ENCODE peak calls at places on chromosomes 7 and 10, in nine cellular contexts. One of them, this sample, is unnamed.

GRCh38 chr7:49001610-49002033 is 77.3 kb downstream of the CDC14C start:
- DNase-seq in stimulated activated CD8-positive, alpha-beta memory T cell treated with anti-CD3 and anti-CD28 coated beads, Interleukin-7, amount 100 ng/mL, for 48 hours: no peak
- DNase-seq in neuronal stem cell: peak
- DNase-seq in cardiac fibroblast: peak
- DNase-seq in HTR-8/SVneo: no peak
- DNase-seq in HFFc6: no peak
- DNase-seq in IMR-90: no peak
- DNase-seq in hepatocyte: peak
- DNase-seq in EL: no peak
- DNase-seq in this sample: peak

GRCh38 chr7:93933190-93933589 is 11.7 kb downstream of the GNG11 start:
- DNase-seq in stimulated activated CD8-positive, alpha-beta memory T cell treated with anti-CD3 and anti-CD28 coated beads, Interleukin-7, amount 100 ng/mL, for 48 hours: no peak
- DNase-seq in neuronal stem cell: no peak
- DNase-seq in cardiac fibroblast: no peak
- DNase-seq in HTR-8/SVneo: no peak
- DNase-seq in HFFc6: no peak
- DNase-seq in IMR-90: no peak
- DNase-seq in hepatocyte: no peak
- DNase-seq in EL: no peak
- DNase-seq in this sample: no peak

GRCh38 chr7:7719235-7719634 is 828 bp upstream of the RPA3 start:
- DNase-seq in stimulated activated CD8-positive, alpha-beta memory T cell treated with anti-CD3 and anti-CD28 coated beads, Interleukin-7, amount 100 ng/mL, for 48 hours: peak
- DNase-seq in neuronal stem cell: no peak
- DNase-seq in cardiac fibroblast: peak
- DNase-seq in HTR-8/SVneo: peak
- DNase-seq in HFFc6: peak
- DNase-seq in IMR-90: peak
- DNase-seq in hepatocyte: peak
- DNase-seq in EL: peak
- DNase-seq in this sample: peak

GRCh38 chr7:6012355-6013104 is 3.5 kb downstream of the AIMP2 start:
- DNase-seq in stimulated activated CD8-positive, alpha-beta memory T cell treated with anti-CD3 and anti-CD28 coated beads, Interleukin-7, amount 100 ng/mL, for 48 hours: no peak
- DNase-seq in neuronal stem cell: no peak
- DNase-seq in cardiac fibroblast: no peak
- DNase-seq in HTR-8/SVneo: no peak
- DNase-seq in HFFc6: peak
- DNase-seq in IMR-90: no peak
- DNase-seq in hepatocyte: peak
- DNase-seq in EL: no peak
- DNase-seq in this sample: no peak

GRCh38 chr7:141276031-141276430 is 202.2 kb downstream of the TMEM178B start:
- DNase-seq in stimulated activated CD8-positive, alpha-beta memory T cell treated with anti-CD3 and anti-CD28 coated beads, Interleukin-7, amount 100 ng/mL, for 48 hours: no peak
- DNase-seq in neuronal stem cell: no peak
- DNase-seq in cardiac fibroblast: no peak
- DNase-seq in HTR-8/SVneo: no peak
- DNase-seq in HFFc6: peak
- DNase-seq in IMR-90: no peak
- DNase-seq in hepatocyte: no peak
- DNase-seq in EL: peak
- DNase-seq in this sample: no peak

GRCh38 chr10:4234661-4235060 is 449.7 kb upstream of the KLF6 start:
- DNase-seq in stimulated activated CD8-positive, alpha-beta memory T cell treated with anti-CD3 and anti-CD28 coated beads, Interleukin-7, amount 100 ng/mL, for 48 hours: no peak
- DNase-seq in neuronal stem cell: no peak
- DNase-seq in cardiac fibroblast: no peak
- DNase-seq in HTR-8/SVneo: no peak
- DNase-seq in HFFc6: no peak
- DNase-seq in IMR-90: peak
- DNase-seq in hepatocyte: no peak
- DNase-seq in EL: no peak
- DNase-seq in this sample: no peak

GRCh38 chr7:155963771-155964195 is 151.5 kb upstream of the SHH start:
- DNase-seq in stimulated activated CD8-positive, alpha-beta memory T cell treated with anti-CD3 and anti-CD28 coated beads, Interleukin-7, amount 100 ng/mL, for 48 hours: no peak
- DNase-seq in neuronal stem cell: no peak
- DNase-seq in cardiac fibroblast: no peak
- DNase-seq in HTR-8/SVneo: no peak
- DNase-seq in HFFc6: no peak
- DNase-seq in IMR-90: no peak
- DNase-seq in hepatocyte: no peak
- DNase-seq in EL: no peak
- DNase-seq in this sample: no peak

GRCh38 chr7:88429382-88429781 is 122.7 kb upstream of the STEAP4 start:
- DNase-seq in stimulated activated CD8-positive, alpha-beta memory T cell treated with anti-CD3 and anti-CD28 coated beads, Interleukin-7, amount 100 ng/mL, for 48 hours: no peak
- DNase-seq in neuronal stem cell: no peak
- DNase-seq in cardiac fibroblast: no peak
- DNase-seq in HTR-8/SVneo: no peak
- DNase-seq in HFFc6: no peak
- DNase-seq in IMR-90: no peak
- DNase-seq in hepatocyte: no peak
- DNase-seq in EL: no peak
- DNase-seq in this sample: no peak

GRCh38 chr10:123999956-124000615 is 93.3 kb downstream of the CHST15 start:
- DNase-seq in stimulated activated CD8-positive, alpha-beta memory T cell treated with anti-CD3 and anti-CD28 coated beads, Interleukin-7, amount 100 ng/mL, for 48 hours: no peak
- DNase-seq in neuronal stem cell: no peak
- DNase-seq in cardiac fibroblast: no peak
- DNase-seq in HTR-8/SVneo: no peak
- DNase-seq in HFFc6: no peak
- DNase-seq in IMR-90: no peak
- DNase-seq in hepatocyte: no peak
- DNase-seq in EL: no peak
- DNase-seq in this sample: peak

GRCh38 chr7:55280031-55280454 is 85.1 kb upstream of the LANCL2 start:
- DNase-seq in stimulated activated CD8-positive, alpha-beta memory T cell treated with anti-CD3 and anti-CD28 coated beads, Interleukin-7, amount 100 ng/mL, for 48 hours: peak
- DNase-seq in neuronal stem cell: peak
- DNase-seq in cardiac fibroblast: peak
- DNase-seq in HTR-8/SVneo: peak
- DNase-seq in HFFc6: peak
- DNase-seq in IMR-90: peak
- DNase-seq in hepatocyte: peak
- DNase-seq in EL: peak
- DNase-seq in this sample: peak

GRCh38 chr7:128113839-128114238 is 82.6 kb upstream of the LRRC4 start:
- DNase-seq in stimulated activated CD8-positive, alpha-beta memory T cell treated with anti-CD3 and anti-CD28 coated beads, Interleukin-7, amount 100 ng/mL, for 48 hours: no peak
- DNase-seq in neuronal stem cell: no peak
- DNase-seq in cardiac fibroblast: no peak
- DNase-seq in HTR-8/SVneo: no peak
- DNase-seq in HFFc6: no peak
- DNase-seq in IMR-90: no peak
- DNase-seq in hepatocyte: no peak
- DNase-seq in EL: no peak
- DNase-seq in this sample: peak

GRCh38 chr10:88097092-88097894 is 233.9 kb downstream of the PTEN start:
- DNase-seq in stimulated activated CD8-positive, alpha-beta memory T cell treated with anti-CD3 and anti-CD28 coated beads, Interleukin-7, amount 100 ng/mL, for 48 hours: no peak
- DNase-seq in neuronal stem cell: no peak
- DNase-seq in cardiac fibroblast: no peak
- DNase-seq in HTR-8/SVneo: no peak
- DNase-seq in HFFc6: no peak
- DNase-seq in IMR-90: peak
- DNase-seq in hepatocyte: no peak
- DNase-seq in EL: no peak
- DNase-seq in this sample: no peak

GRCh38 chr7:1992554-1992953 is 240.2 kb downstream of the MAD1L1 start:
- DNase-seq in stimulated activated CD8-positive, alpha-beta memory T cell treated with anti-CD3 and anti-CD28 coated beads, Interleukin-7, amount 100 ng/mL, for 48 hours: no peak
- DNase-seq in neuronal stem cell: no peak
- DNase-seq in cardiac fibroblast: no peak
- DNase-seq in HTR-8/SVneo: no peak
- DNase-seq in HFFc6: no peak
- DNase-seq in IMR-90: no peak
- DNase-seq in hepatocyte: no peak
- DNase-seq in EL: no peak
- DNase-seq in this sample: no peak

GRCh38 chr10:127921075-127921750 is 14.3 kb downstream of the PTPRE start:
- DNase-seq in stimulated activated CD8-positive, alpha-beta memory T cell treated with anti-CD3 and anti-CD28 coated beads, Interleukin-7, amount 100 ng/mL, for 48 hours: no peak
- DNase-seq in neuronal stem cell: no peak
- DNase-seq in cardiac fibroblast: no peak
- DNase-seq in HTR-8/SVneo: no peak
- DNase-seq in HFFc6: no peak
- DNase-seq in IMR-90: no peak
- DNase-seq in hepatocyte: no peak
- DNase-seq in EL: no peak
- DNase-seq in this sample: no peak

GRCh38 chr10:102621418-102622325 is 22.6 kb upstream of the TRIM8 start:
- DNase-seq in stimulated activated CD8-positive, alpha-beta memory T cell treated with anti-CD3 and anti-CD28 coated beads, Interleukin-7, amount 100 ng/mL, for 48 hours: no peak
- DNase-seq in neuronal stem cell: no peak
- DNase-seq in cardiac fibroblast: peak
- DNase-seq in HTR-8/SVneo: no peak
- DNase-seq in HFFc6: no peak
- DNase-seq in IMR-90: peak
- DNase-seq in hepatocyte: peak
- DNase-seq in EL: no peak
- DNase-seq in this sample: no peak

GRCh38 chr10:78524342-78524741 is 490.7 kb downstream of the RPS24 start:
- DNase-seq in stimulated activated CD8-positive, alpha-beta memory T cell treated with anti-CD3 and anti-CD28 coated beads, Interleukin-7, amount 100 ng/mL, for 48 hours: no peak
- DNase-seq in neuronal stem cell: no peak
- DNase-seq in cardiac fibroblast: no peak
- DNase-seq in HTR-8/SVneo: no peak
- DNase-seq in HFFc6: no peak
- DNase-seq in IMR-90: no peak
- DNase-seq in hepatocyte: no peak
- DNase-seq in EL: no peak
- DNase-seq in this sample: no peak

GRCh38 chr7:45223078-45223477 is 65.5 kb downstream of the RAMP3 start:
- DNase-seq in stimulated activated CD8-positive, alpha-beta memory T cell treated with anti-CD3 and anti-CD28 coated beads, Interleukin-7, amount 100 ng/mL, for 48 hours: no peak
- DNase-seq in neuronal stem cell: no peak
- DNase-seq in cardiac fibroblast: no peak
- DNase-seq in HTR-8/SVneo: no peak
- DNase-seq in HFFc6: no peak
- DNase-seq in IMR-90: no peak
- DNase-seq in hepatocyte: no peak
- DNase-seq in EL: no peak
- DNase-seq in this sample: no peak

GRCh38 chr7:44581426-44581906 is 565 bp downstream of the TMED4 start:
- DNase-seq in stimulated activated CD8-positive, alpha-beta memory T cell treated with anti-CD3 and anti-CD28 coated beads, Interleukin-7, amount 100 ng/mL, for 48 hours: peak
- DNase-seq in neuronal stem cell: no peak
- DNase-seq in cardiac fibroblast: no peak
- DNase-seq in HTR-8/SVneo: no peak
- DNase-seq in HFFc6: no peak
- DNase-seq in IMR-90: no peak
- DNase-seq in hepatocyte: peak
- DNase-seq in EL: peak
- DNase-seq in this sample: no peak

GRCh38 chr7:140669352-140669751 is 3.4 kb upstream of the ADCK2 start:
- DNase-seq in stimulated activated CD8-positive, alpha-beta memory T cell treated with anti-CD3 and anti-CD28 coated beads, Interleukin-7, amount 100 ng/mL, for 48 hours: no peak
- DNase-seq in neuronal stem cell: no peak
- DNase-seq in cardiac fibroblast: no peak
- DNase-seq in HTR-8/SVneo: no peak
- DNase-seq in HFFc6: no peak
- DNase-seq in IMR-90: no peak
- DNase-seq in hepatocyte: no peak
- DNase-seq in EL: no peak
- DNase-seq in this sample: no peak

GRCh38 chr10:63763744-63764143 is 242.5 kb downstream of the REEP3 start:
- DNase-seq in stimulated activated CD8-positive, alpha-beta memory T cell treated with anti-CD3 and anti-CD28 coated beads, Interleukin-7, amount 100 ng/mL, for 48 hours: no peak
- DNase-seq in neuronal stem cell: no peak
- DNase-seq in cardiac fibroblast: no peak
- DNase-seq in HTR-8/SVneo: no peak
- DNase-seq in HFFc6: peak
- DNase-seq in IMR-90: peak
- DNase-seq in hepatocyte: no peak
- DNase-seq in EL: peak
- DNase-seq in this sample: no peak

GRCh38 chr7:65983965-65984654 is 2.1 kb upstream of the GUSB start:
- DNase-seq in stimulated activated CD8-positive, alpha-beta memory T cell treated with anti-CD3 and anti-CD28 coated beads, Interleukin-7, amount 100 ng/mL, for 48 hours: no peak
- DNase-seq in neuronal stem cell: no peak
- DNase-seq in cardiac fibroblast: no peak
- DNase-seq in HTR-8/SVneo: peak
- DNase-seq in HFFc6: no peak
- DNase-seq in IMR-90: no peak
- DNase-seq in hepatocyte: peak
- DNase-seq in EL: peak
- DNase-seq in this sample: no peak

GRCh38 chr7:80347173-80347572 is 164.7 kb downstream of the GNAT3 start:
- DNase-seq in stimulated activated CD8-positive, alpha-beta memory T cell treated with anti-CD3 and anti-CD28 coated beads, Interleukin-7, amount 100 ng/mL, for 48 hours: no peak
- DNase-seq in neuronal stem cell: no peak
- DNase-seq in cardiac fibroblast: peak
- DNase-seq in HTR-8/SVneo: no peak
- DNase-seq in HFFc6: peak
- DNase-seq in IMR-90: peak
- DNase-seq in hepatocyte: no peak
- DNase-seq in EL: no peak
- DNase-seq in this sample: no peak

GRCh38 chr10:43206391-43207235 is 60.3 kb downstream of the RASGEF1A start:
- DNase-seq in stimulated activated CD8-positive, alpha-beta memory T cell treated with anti-CD3 and anti-CD28 coated beads, Interleukin-7, amount 100 ng/mL, for 48 hours: no peak
- DNase-seq in neuronal stem cell: no peak
- DNase-seq in cardiac fibroblast: no peak
- DNase-seq in HTR-8/SVneo: no peak
- DNase-seq in HFFc6: no peak
- DNase-seq in IMR-90: no peak
- DNase-seq in hepatocyte: no peak
- DNase-seq in EL: no peak
- DNase-seq in this sample: no peak

GRCh38 chr10:88004451-88004850 is 141.0 kb downstream of the PTEN start:
- DNase-seq in stimulated activated CD8-positive, alpha-beta memory T cell treated with anti-CD3 and anti-CD28 coated beads, Interleukin-7, amount 100 ng/mL, for 48 hours: no peak
- DNase-seq in neuronal stem cell: no peak
- DNase-seq in cardiac fibroblast: peak
- DNase-seq in HTR-8/SVneo: peak
- DNase-seq in HFFc6: peak
- DNase-seq in IMR-90: peak
- DNase-seq in hepatocyte: no peak
- DNase-seq in EL: peak
- DNase-seq in this sample: no peak

GRCh38 chr10:130817674-130818073 is 493.8 kb downstream of the TCERG1L start:
- DNase-seq in stimulated activated CD8-positive, alpha-beta memory T cell treated with anti-CD3 and anti-CD28 coated beads, Interleukin-7, amount 100 ng/mL, for 48 hours: no peak
- DNase-seq in neuronal stem cell: no peak
- DNase-seq in cardiac fibroblast: no peak
- DNase-seq in HTR-8/SVneo: no peak
- DNase-seq in HFFc6: no peak
- DNase-seq in IMR-90: no peak
- DNase-seq in hepatocyte: no peak
- DNase-seq in EL: no peak
- DNase-seq in this sample: no peak

GRCh38 chr10:62050941-62051433 is 149.5 kb downstream of the ARID5B start:
- DNase-seq in stimulated activated CD8-positive, alpha-beta memory T cell treated with anti-CD3 and anti-CD28 coated beads, Interleukin-7, amount 100 ng/mL, for 48 hours: peak
- DNase-seq in neuronal stem cell: no peak
- DNase-seq in cardiac fibroblast: peak
- DNase-seq in HTR-8/SVneo: peak
- DNase-seq in HFFc6: peak
- DNase-seq in IMR-90: peak
- DNase-seq in hepatocyte: peak
- DNase-seq in EL: peak
- DNase-seq in this sample: no peak

GRCh38 chr7:24290004-24290641 is 6.1 kb downstream of the NPY start:
- DNase-seq in stimulated activated CD8-positive, alpha-beta memory T cell treated with anti-CD3 and anti-CD28 coated beads, Interleukin-7, amount 100 ng/mL, for 48 hours: peak
- DNase-seq in neuronal stem cell: no peak
- DNase-seq in cardiac fibroblast: peak
- DNase-seq in HTR-8/SVneo: peak
- DNase-seq in HFFc6: peak
- DNase-seq in IMR-90: peak
- DNase-seq in hepatocyte: peak
- DNase-seq in EL: peak
- DNase-seq in this sample: peak